ENCODE peak calls at places on chromosome 13, in five cellular contexts. U, C, Y, Z and S are unnamed samples.
A peak's percentile ranks its signal among the peaks of the same experiment; 100 is the strongest.

GRCh38 chr13:26920614-26921355 is 160.2 kb upstream of the GPR12 start:
- DNase-seq in Z (no peak), C (no peak), Y (no peak), U (no peak), S (no peak)

GRCh38 chr13:44421853-44422525 is 48.4 kb downstream of the SERP2 start:
- DNase-seq in Z (no peak), C (peak; percentile 90), U (no peak), Y (no peak), S (no peak)

GRCh38 chr13:111389621-111390521 is 69.4 kb downstream of the TEX29 start:
- DNase-seq in C (no peak), Y (no peak), Z (no peak), U (no peak), S (no peak)

GRCh38 chr13:27968316-27969072 is 621 bp downstream of the CDX2 start:
- DNase-seq in U (no peak), C (no peak), Z (peak; percentile 45), Y (no peak), S (no peak)

GRCh38 chr13:95002968-95003813 is 290.8 kb upstream of the SOX21 start:
- DNase-seq in U (no peak), Z (no peak), C (no peak), Y (no peak), S (no peak)

GRCh38 chr13:44952671-44953070 is 36.6 kb downstream of the NUFIP1 start:
- DNase-seq in U (no peak), C (no peak), Y (no peak), Z (no peak), S (no peak)

GRCh38 chr13:92573467-92574057 is 653.0 kb upstream of the GPC6 start:
- DNase-seq in Y (no peak), Z (no peak), C (no peak), U (peak; percentile 0), S (no peak)

GRCh38 chr13:30978981-30979956 is 46.8 kb downstream of the TEX26 start:
- DNase-seq in Z (peak; percentile 19), U (no peak), Y (no peak), C (peak; percentile 90), S (peak; percentile 49)

GRCh38 chr13:92823059-92823458 is 403.5 kb upstream of the GPC6 start:
- DNase-seq in Y (no peak), U (no peak), Z (no peak), C (no peak), S (no peak)

GRCh38 chr13:48739346-48740037 is 85.8 kb downstream of the CYSLTR2 start:
- DNase-seq in C (no peak), Y (no peak), Z (no peak), U (no peak), S (no peak)

GRCh38 chr13:41645313-41645712 is 188.0 kb downstream of the RGCC start:
- DNase-seq in Y (peak; percentile 74), U (no peak), C (no peak), Z (peak; percentile 19), S (no peak)

GRCh38 chr13:26183416-26183815 is 38.7 kb downstream of the RNF6 start:
- DNase-seq in U (no peak), Z (no peak), Y (no peak), C (no peak), S (no peak)

DNA sequence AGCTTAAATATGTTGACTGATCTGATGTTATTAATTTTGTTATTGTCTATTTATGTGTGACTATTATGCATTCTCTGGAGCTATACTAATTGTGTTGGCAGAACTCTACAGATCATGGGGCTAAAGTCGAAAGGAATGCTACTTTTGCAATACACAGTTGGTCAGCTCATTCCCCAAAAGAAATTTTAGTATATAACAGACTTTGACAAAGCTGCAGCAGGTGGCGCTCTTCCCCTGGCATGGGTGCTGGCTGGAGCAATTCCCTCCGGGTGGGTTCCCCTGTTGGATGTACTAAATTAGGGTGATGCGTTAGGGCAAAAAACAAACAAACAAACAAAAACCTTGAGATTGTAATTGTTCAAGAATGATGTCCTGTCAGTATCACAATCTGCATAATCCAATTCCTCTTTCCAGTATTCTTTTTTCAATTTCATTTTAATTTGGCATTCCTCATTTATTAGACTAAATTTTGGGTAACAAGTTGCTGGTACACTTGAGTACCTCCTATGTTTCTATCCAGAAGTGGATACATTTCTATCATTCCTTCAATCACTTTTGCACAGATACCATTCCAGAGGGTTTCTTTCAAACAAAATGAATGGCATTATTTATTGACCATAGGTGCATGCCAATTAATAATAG is 322.8 kb upstream of the EDNRB start:
- DNase-seq in C (no peak), Y (peak; percentile 2), U (peak; percentile 0), Z (peak; percentile 6), S (no peak)
- TF ChIP-seq CTCF in C (no peak), Y (peak; percentile 71), U (peak; percentile 39), Z (no peak), S (no peak)

GRCh38 chr13:109274188-109274821 is 512.1 kb downstream of the IRS2 start:
- DNase-seq in C (no peak), Y (peak; percentile 41), Z (no peak), U (no peak), S (no peak)
- H3K4me3 ChIP-seq in C (no peak overlapping the region), Y (no peak overlapping the region), Z (no peak overlapping the region), U (peak overlapping the region; percentile 44), S (no peak overlapping the region)

DNA sequence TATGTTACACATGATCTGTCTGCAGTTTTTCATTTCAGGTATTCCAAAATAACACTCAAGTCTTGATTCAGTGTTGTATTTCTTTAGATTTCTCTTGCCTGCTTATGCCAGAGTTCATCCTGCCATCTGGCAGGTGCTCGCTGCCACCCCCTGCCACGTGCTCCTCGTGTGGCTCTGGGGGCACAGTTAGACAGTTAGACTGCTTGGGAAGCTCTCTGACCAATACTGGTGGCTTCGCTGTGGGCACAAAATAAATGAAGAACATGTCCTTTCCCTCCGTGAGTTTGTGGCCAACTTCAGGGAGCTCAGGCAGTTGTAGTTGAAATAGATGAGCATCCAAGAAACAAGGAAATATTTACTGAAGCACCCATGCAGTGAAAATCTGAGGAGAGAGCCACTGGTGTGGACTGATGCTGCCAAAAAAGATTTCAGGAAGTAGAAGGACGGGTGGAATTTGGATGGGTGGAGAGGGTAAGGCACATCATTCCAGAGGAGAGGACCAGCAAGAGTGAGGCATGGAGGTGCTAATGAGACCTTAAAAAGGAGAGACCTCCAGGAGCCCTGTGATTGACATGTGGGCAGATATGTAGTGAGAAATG is 37.5 kb upstream of the GPR183 start:
- DNase-seq in Y (no peak), Z (no peak), U (no peak), C (peak; percentile 72), S (no peak)
- TF ChIP-seq CTCF in Y (no peak), Z (no peak), U (no peak), C (no peak), S (no peak)

GRCh38 chr13:67134322-67135129 is 95.6 kb downstream of the PCDH9 start:
- DNase-seq in C (no peak), Y (no peak), U (no peak), Z (no peak), S (no peak)
- H3K4me3 ChIP-seq in C (peak overlapping the region; percentile 32), Y (peak overlapping the region; percentile 42), U (peak overlapping the region; percentile 29), Z (no peak overlapping the region), S (no peak overlapping the region)

GRCh38 chr13:20057963-20058362 is 99.4 kb downstream of the ZMYM2 start:
- DNase-seq in Y (no peak), Z (no peak), C (no peak), U (no peak), S (no peak)
- TF ChIP-seq CTCF in Y (peak; percentile 20), Z (no peak), C (no peak), U (no peak), S (no peak)

GRCh38 chr13:62040806-62041205 is 625.2 kb upstream of the PCDH20 start:
- DNase-seq in U (no peak), C (no peak), Y (no peak), Z (no peak), S (no peak)
- H3K4me3 ChIP-seq in U (no peak overlapping the region), C (no peak overlapping the region), Y (no peak overlapping the region), Z (no peak overlapping the region), S (no peak overlapping the region)

GRCh38 chr13:51583875-51584730 is at the start of gene WDFY2:
- DNase-seq in U (peak; percentile 69), C (peak; percentile 100), Y (peak; percentile 100), Z (peak; percentile 100), S (peak; percentile 98)
- TF ChIP-seq CTCF in U (no peak), C (peak; percentile 34), Y (no peak), Z (no peak), S (no peak)